ENCODE peak calls at places on chromosomes 11 and 22, in seven cellular contexts. F is heart left ventricle, D is MM.1S, W is testis, A is H9, K is esophagus squamous epithelium, S is pancreas. J is an unnamed sample.

GRCh38 chr22:17368727-17369552 is at the start of gene CECR2:
- DNase-seq in A (peak), K (no peak), D (peak), S (peak), F (peak), W (peak), J (peak)

GRCh38 chr11:73252577-73253191 is 19.5 kb upstream of the P2RY6 start:
- DNase-seq in W (no peak), S (no peak), D (peak), A (peak), K (no peak), F (no peak), J (no peak)

GRCh38 chr11:1194231-1194976 is 28.5 kb upstream of the MUC5B start:
- DNase-seq in D (no peak), A (no peak), S (peak), F (no peak), K (no peak), W (no peak), J (peak)

GRCh38 chr22:30876925-30877553 is 91.5 kb downstream of the MORC2 start:
- DNase-seq in W (peak), S (no peak), F (peak), K (no peak), D (no peak), A (no peak), J (peak)

GRCh38 chr11:46513934-46514342 is 79.9 kb downstream of the AMBRA1 start:
- DNase-seq in F (peak), A (no peak), D (no peak), W (peak), K (no peak), S (no peak), J (no peak)

GRCh38 chr22:26642465-26643367 is 14.7 kb upstream of the MIAT start:
- DNase-seq in W (no peak), D (peak), S (no peak), K (no peak), F (peak), A (peak), J (peak)

GRCh38 chr11:71197096-71197495 is 55.3 kb downstream of the SHANK2 start:
- DNase-seq in S (no peak), K (no peak), F (no peak), W (no peak), D (no peak), A (no peak), J (no peak)

GRCh38 chr11:19275496-19275895 is 34.8 kb upstream of the E2F8 start:
- DNase-seq in W (no peak), A (no peak), F (no peak), D (no peak), K (no peak), S (no peak), J (no peak)

GRCh38 chr11:25910090-25910489 is 421.8 kb upstream of the ANO3 start:
- DNase-seq in A (no peak), D (no peak), K (no peak), S (no peak), F (no peak), W (no peak), J (no peak)

GRCh38 chr11:129023968-129024676 is 81.5 kb upstream of the TP53AIP1 start:
- DNase-seq in A (peak), W (peak), F (no peak), K (no peak), S (peak), D (peak), J (peak)

GRCh38 chr11:71304045-71304444 is 51.7 kb upstream of the SHANK2 start:
- DNase-seq in S (no peak), K (no peak), A (peak), D (no peak), W (no peak), F (no peak), J (no peak)

GRCh38 chr11:94738746-94739145 is 29.4 kb upstream of the AMOTL1 start:
- DNase-seq in S (no peak), D (no peak), K (no peak), W (no peak), F (no peak), A (no peak), J (no peak)

GRCh38 chr11:58575377-58576020 is at the start of gene LPXN:
- DNase-seq in W (no peak), K (no peak), A (no peak), F (no peak), D (peak), S (no peak), J (no peak)
- TF ChIP-seq CTCF in W (no peak), K (no peak), A (no peak), F (no peak), D (peak), S (no peak), J (no peak)

GRCh38 chr11:75427181-75427580 is 5.8 kb downstream of the KLHL35 start:
- DNase-seq in F (no peak), S (no peak), A (no peak), K (no peak), W (no peak), D (no peak), J (no peak)

GRCh38 chr11:75424396-75424795 is 8.6 kb downstream of the KLHL35 start:
- DNase-seq in F (no peak), S (no peak), A (no peak), K (no peak), D (no peak), W (no peak), J (no peak)

GRCh38 chr11:75426720-75427086 is 6.3 kb downstream of the KLHL35 start:
- DNase-seq in K (no peak), F (peak), S (peak), D (no peak), A (no peak), W (no peak), J (no peak)

GRCh38 chr11:75423721-75424120 is 9.3 kb downstream of the KLHL35 start:
- DNase-seq in F (no peak), K (no peak), D (no peak), S (peak), A (no peak), W (no peak), J (no peak)

GRCh38 chr11:75425422-75425821 is 7.6 kb downstream of the KLHL35 start:
- DNase-seq in F (no peak), W (no peak), S (peak), K (no peak), A (peak), D (no peak), J (no peak)
- TF ChIP-seq CTCF in F (no peak), W (no peak), S (no peak), K (no peak), A (peak), D (peak), J (no peak)

GRCh38 chr22:22061085-22062077 is 78.8 kb upstream of the TOP3B start:
- DNase-seq in A (no peak), S (no peak), K (no peak), D (no peak), F (peak), W (peak), J (no peak)
- TF ChIP-seq CTCF in A (no peak), S (no peak), K (no peak), D (no peak), F (peak), W (peak), J (no peak)

GRCh38 chr22:49429066-49429465 is 398.6 kb downstream of the BRD1 start:
- DNase-seq in W (no peak), A (no peak), K (no peak), S (no peak), D (no peak), F (no peak), J (no peak)
- TF ChIP-seq CTCF in W (no peak), A (peak), K (no peak), S (no peak), D (no peak), F (no peak), J (no peak)

DNA sequence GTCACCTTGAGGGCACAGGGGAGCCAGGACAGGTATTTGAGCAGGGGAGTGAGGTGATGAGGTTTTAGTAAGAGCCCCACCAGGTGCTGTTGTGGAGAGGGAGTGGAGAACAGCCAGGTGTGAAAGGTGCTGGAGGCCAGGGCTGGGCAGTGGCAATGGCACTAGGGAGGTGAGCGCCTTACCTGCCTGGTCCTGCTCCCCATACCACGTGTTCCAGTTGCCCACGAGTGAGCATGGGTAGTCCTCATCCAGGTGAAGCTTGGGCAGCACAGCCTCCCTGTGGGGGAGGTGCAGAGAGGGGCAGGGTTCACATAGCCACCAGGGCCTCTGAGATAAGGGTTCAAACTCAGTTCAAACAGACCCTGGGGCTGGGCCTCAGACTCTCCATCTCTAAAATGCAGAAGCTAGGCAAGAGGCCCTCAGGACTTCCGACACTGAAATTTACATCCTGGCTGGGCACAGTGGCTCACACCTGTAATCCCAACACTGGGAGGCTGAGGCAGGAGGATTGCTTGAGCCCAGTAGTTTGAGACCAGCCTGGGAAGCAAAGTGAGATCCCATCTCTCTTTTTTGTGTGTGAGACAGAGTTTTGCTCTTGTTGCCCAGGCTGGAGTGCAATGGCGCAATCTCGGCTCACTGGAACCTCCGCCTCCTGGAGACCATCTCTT is 11.8 kb downstream of the NIPSNAP1 start:
- DNase-seq in S (no peak), K (no peak), W (no peak), D (no peak), F (no peak), A (no peak), J (no peak)
- TF ChIP-seq CTCF in S (no peak), K (no peak), W (no peak), D (no peak), F (no peak), A (no peak), J (no peak)

DNA sequence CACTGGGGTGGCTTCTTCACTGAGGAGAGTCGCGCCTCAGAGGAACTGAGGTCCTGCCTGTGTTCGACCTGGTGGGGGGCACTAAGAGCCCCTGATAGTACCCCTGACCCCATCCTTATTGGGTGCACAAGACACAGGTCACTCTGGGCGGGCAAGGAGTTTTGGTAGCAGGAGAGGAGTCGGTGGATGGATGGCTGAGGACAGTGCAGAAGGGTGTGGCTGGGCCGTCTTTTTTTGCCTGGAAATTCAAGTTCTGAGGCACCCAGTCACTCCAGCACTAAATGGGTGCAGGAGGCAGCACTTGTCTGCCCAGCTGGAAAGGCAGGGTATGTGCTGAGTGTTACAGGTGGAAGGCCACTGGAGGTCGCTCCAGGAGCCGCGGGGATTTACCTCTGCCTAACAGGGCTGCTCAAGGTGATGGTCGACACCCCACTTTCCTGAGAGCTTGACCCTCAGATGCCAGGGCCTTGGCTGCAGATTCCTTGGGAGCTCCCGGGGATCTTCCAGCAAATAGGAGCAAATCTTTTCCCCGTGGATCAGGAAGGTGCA is 960 bp downstream of the TSSC4 start:
- DNase-seq in W (no peak), A (no peak), K (no peak), D (no peak), S (no peak), F (no peak), J (no peak)
- TF ChIP-seq CTCF in W (no peak), A (peak), K (no peak), D (peak), S (no peak), F (no peak), J (no peak)

J was measured in lower lobe of right lung.